ENCODE peak calls at places on chromosomes 11 and 22, in six cellular contexts. C, B, S, R, A and V are unnamed samples.

GRCh38 chr22:21579474-21579851 is 11.9 kb downstream of the UBE2L3 start:
- DNase-seq in C (no peak), B (no peak), S (no peak), R (no peak), A (no peak), V (no peak)

GRCh38 chr11:31974737-31975136 is 116.1 kb upstream of the RCN1 start:
- DNase-seq in C (peak), B (no peak), S (peak), R (no peak), A (no peak), V (no peak)

GRCh38 chr11:77138106-77138649 is 10.1 kb downstream of the MYO7A start:
- DNase-seq in C (no peak), B (no peak), S (no peak), R (no peak), A (no peak), V (no peak)

GRCh38 chr11:12069053-12069676 is 41.2 kb upstream of the MICAL2 start:
- DNase-seq in C (no peak), B (no peak), S (no peak), R (no peak), A (no peak), V (no peak)

GRCh38 chr22:29080061-29080975 is 7.5 kb downstream of the KREMEN1 start:
- DNase-seq in C (no peak), B (no peak), S (no peak), R (no peak), A (no peak), V (no peak)

GRCh38 chr11:112289588-112290461 is 29.2 kb upstream of the PLET1 start:
- DNase-seq in C (peak), B (peak), S (peak), R (no peak), A (peak), V (no peak)

GRCh38 chr11:1287928-1288327 is 21.5 kb downstream of the TOLLIP start:
- DNase-seq in C (no peak), B (no peak), S (no peak), R (no peak), A (no peak), V (no peak)

GRCh38 chr22:50148991-50149721 is 21.4 kb upstream of the PANX2 start:
- DNase-seq in C (peak), B (no peak), S (peak), R (no peak), A (peak), V (no peak)

GRCh38 chr11:130806746-130807145 is 109.5 kb downstream of the SNX19 start:
- DNase-seq in C (no peak), B (no peak), S (no peak), R (no peak), A (no peak), V (no peak)
- H3K4me3 ChIP-seq in C (no peak), B (no peak), S (no peak), R (no peak), A (no peak), V (no peak)

GRCh38 chr22:39293766-39294368 is 25.6 kb downstream of the RPL3 start:
- DNase-seq in C (no peak), B (no peak), S (no peak), R (no peak), A (no peak), V (no peak)

GRCh38 chr22:39292561-39293074 is 26.8 kb downstream of the RPL3 start:
- DNase-seq in C (peak), B (peak), S (peak), R (peak), A (peak), V (peak)

GRCh38 chr22:39296981-39297489 is 22.4 kb downstream of the RPL3 start:
- DNase-seq in C (no peak), B (no peak), S (no peak), R (no peak), A (no peak), V (no peak)

GRCh38 chr22:39296535-39296934 is 22.9 kb downstream of the RPL3 start:
- DNase-seq in C (no peak), B (no peak), S (no peak), R (no peak), A (no peak), V (no peak)

GRCh38 chr22:39294571-39295468 is 24.6 kb downstream of the RPL3 start:
- DNase-seq in C (no peak), B (no peak), S (no peak), R (no peak), A (no peak), V (no peak)
- TF ChIP-seq CTCF in C (no peak), B (no peak), S (no peak), R (no peak), A (no peak), V (no peak)

DNA sequence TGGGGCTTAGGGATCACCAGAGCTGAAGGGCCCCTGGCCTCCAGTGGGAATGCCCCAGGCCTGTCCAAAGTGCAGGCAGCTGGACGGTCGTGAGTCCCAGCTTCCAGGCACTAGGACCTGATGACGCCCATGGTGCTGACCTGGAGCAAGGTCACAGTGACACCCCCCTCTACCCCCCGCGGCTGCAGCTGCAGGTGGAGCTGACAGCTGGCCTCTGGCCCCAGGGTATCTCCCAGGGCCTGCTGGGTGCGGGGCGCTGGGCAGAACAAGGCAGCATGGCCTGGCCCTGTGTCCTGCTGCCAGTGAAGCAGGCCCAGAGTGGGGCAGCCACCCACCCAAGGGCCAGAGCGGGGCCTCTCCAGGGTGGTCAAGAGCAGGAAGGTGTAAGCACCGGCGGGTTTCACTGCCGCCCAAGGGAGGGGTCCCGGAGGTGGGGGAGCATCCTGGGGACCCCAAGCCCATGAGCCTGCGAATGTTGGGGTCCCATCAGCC is 553 bp upstream of the TCIRG1 start:
- DNase-seq in C (no peak), B (no peak), S (no peak), R (no peak), A (peak), V (no peak)
- H3K4me3 ChIP-seq in C (peak), B (peak), S (peak), R (peak), A (peak), V (peak)

GRCh38 chr11:115502636-115503082 is 1.6 kb downstream of the CADM1 start:
- DNase-seq in C (no peak), B (no peak), S (no peak), R (no peak), A (no peak), V (no peak)

GRCh38 chr11:115505165-115505564 is 950 bp upstream of the CADM1 start:
- DNase-seq in C (no peak), B (no peak), S (no peak), R (no peak), A (peak), V (no peak)

GRCh38 chr11:115503886-115504278 is 333 bp downstream of the CADM1 start:
- DNase-seq in C (no peak), B (no peak), S (no peak), R (no peak), A (no peak), V (no peak)

GRCh38 chr11:115503083-115503885 is 931 bp downstream of the CADM1 start:
- DNase-seq in C (peak), B (no peak), S (peak), R (no peak), A (peak), V (peak)

GRCh38 chr11:115504279-115505158 is at the start of gene CADM1:
- DNase-seq in C (peak), B (peak), S (peak), R (peak), A (peak), V (peak)
- TF ChIP-seq CTCF in C (peak), B (peak), S (peak), R (peak), A (peak), V (peak)

GRCh38 chr22:19169947-19170318 is 8.6 kb downstream of the SLC25A1 start:
- DNase-seq in C (no peak), B (no peak), S (no peak), R (no peak), A (no peak), V (no peak)

GRCh38 chr22:19168088-19168890 is 10.2 kb downstream of the SLC25A1 start:
- DNase-seq in C (no peak), B (no peak), S (no peak), R (no peak), A (no peak), V (no peak)

GRCh38 chr22:19166421-19166820 is 12.1 kb downstream of the SLC25A1 start:
- DNase-seq in C (no peak), B (no peak), S (no peak), R (no peak), A (no peak), V (no peak)

GRCh38 chr22:19167106-19167869 is 11.2 kb downstream of the SLC25A1 start:
- DNase-seq in C (no peak), B (no peak), S (no peak), R (no peak), A (no peak), V (no peak)

GRCh38 chr22:19169002-19169946 is 9.3 kb downstream of the SLC25A1 start:
- DNase-seq in C (no peak), B (no peak), S (no peak), R (no peak), A (no peak), V (peak)
- H3K4me3 ChIP-seq in C (peak), B (peak), S (peak), R (no peak), A (no peak), V (peak)

GRCh38 chr22:37258005-37258790 is 14.1 kb upstream of the RAC2 start:
- DNase-seq in C (peak), B (no peak), S (no peak), R (no peak), A (no peak), V (no peak)

GRCh38 chr22:37260939-37261338 is 16.9 kb upstream of the RAC2 start:
- DNase-seq in C (peak), B (no peak), S (peak), R (no peak), A (peak), V (no peak)

GRCh38 chr22:37258810-37259472 is 14.9 kb upstream of the RAC2 start:
- DNase-seq in C (no peak), B (no peak), S (no peak), R (no peak), A (no peak), V (no peak)

GRCh38 chr22:37260396-37260795 is 16.3 kb upstream of the RAC2 start:
- DNase-seq in C (no peak), B (no peak), S (no peak), R (no peak), A (no peak), V (no peak)

GRCh38 chr22:37259540-37260029 is 15.5 kb upstream of the RAC2 start:
- DNase-seq in C (peak), B (no peak), S (peak), R (no peak), A (peak), V (no peak)
- TF ChIP-seq CTCF in C (peak), B (no peak), S (peak), R (peak), A (peak), V (peak)

GRCh38 chr22:19691721-19692341 is 22.5 kb upstream of the SEPTIN5 start:
- DNase-seq in C (peak), B (no peak), S (peak), R (peak), A (peak), V (peak)
- H3K4me3 ChIP-seq in C (peak), B (peak), S (no peak), R (peak), A (no peak), V (peak)

DNA sequence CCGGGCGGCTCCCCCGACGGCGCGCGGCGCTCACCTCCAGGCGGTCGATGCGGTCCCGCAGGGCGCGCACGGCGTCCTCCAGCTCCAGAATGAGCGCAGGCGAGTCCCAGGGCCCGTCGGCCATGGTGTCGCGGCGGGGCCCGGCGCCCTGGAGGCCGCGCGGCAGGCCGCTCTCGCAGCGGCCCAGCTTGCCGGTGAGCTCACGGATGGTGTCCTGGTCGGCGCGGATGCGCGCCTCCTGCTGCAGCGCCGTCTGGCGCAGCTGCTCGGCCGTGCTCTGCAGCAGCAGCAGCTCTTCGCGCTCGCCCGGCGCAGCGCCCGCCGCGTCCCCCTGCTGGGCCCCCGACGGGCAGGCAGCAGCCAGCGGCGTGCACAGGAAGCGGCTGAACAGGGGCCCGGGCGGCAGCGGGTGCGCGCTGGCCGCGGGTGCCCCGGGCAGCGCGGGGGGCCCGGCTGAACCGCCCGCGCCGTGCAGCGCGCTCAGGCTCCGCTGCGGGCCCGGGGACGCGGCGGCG is 570 bp downstream of the NPTXR start:
- DNase-seq in C (peak), B (no peak), S (peak), R (peak), A (peak), V (peak)
- TF ChIP-seq CTCF in C (peak), B (peak), S (peak), R (peak), A (peak), V (peak)

GRCh38 chr22:46830841-46831240 is 68.4 kb downstream of the TBC1D22A start:
- DNase-seq in C (peak), B (no peak), S (no peak), R (no peak), A (no peak), V (no peak)

GRCh38 chr22:46828323-46829139 is 66.1 kb downstream of the TBC1D22A start:
- DNase-seq in C (no peak), B (no peak), S (no peak), R (no peak), A (no peak), V (no peak)

GRCh38 chr22:46830001-46830715 is 67.7 kb downstream of the TBC1D22A start:
- DNase-seq in C (peak), B (no peak), S (peak), R (no peak), A (no peak), V (no peak)

GRCh38 chr22:46827781-46828180 is 65.3 kb downstream of the TBC1D22A start:
- DNase-seq in C (no peak), B (no peak), S (no peak), R (no peak), A (no peak), V (no peak)

GRCh38 chr22:46829140-46829891 is 66.9 kb downstream of the TBC1D22A start:
- DNase-seq in C (peak), B (no peak), S (peak), R (peak), A (no peak), V (peak)
- H3K4me3 ChIP-seq in C (no peak), B (no peak), S (no peak), R (no peak), A (no peak), V (no peak)